ENCODE peak calls at places on chromosome 1, in eight cellular contexts. N is central memory CD8-positive, alpha-beta T cell; X is NCI-H1105; A is NCI-H446 treated with DMSO at 0.1 percent for 48 hours; J is testis; E is IMR-90; F is dermis blood vessel endothelial cell; T is AG10803. U is an unnamed sample.
A peak's percentile ranks its signal among the peaks of the same experiment; 100 is the strongest.

GRCh38 chr1:89978763-89979162 is 16.1 kb upstream of the ZNF326 start:
- DNase-seq in N (no peak), X (no peak), A (no peak), J (no peak), E (peak; percentile 74), F (no peak), T (peak; percentile 52), U (no peak)

GRCh38 chr1:66152034-66152433 is 359.3 kb downstream of the PDE4B start:
- DNase-seq in N (no peak), X (no peak), A (no peak), J (no peak), E (no peak), F (no peak), T (no peak), U (no peak)

GRCh38 chr1:206842851-206843250 is 22.6 kb upstream of the IL20 start:
- DNase-seq in N (no peak), X (peak; percentile 7), A (no peak), J (no peak), E (no peak), F (no peak), T (no peak), U (no peak)

GRCh38 chr1:161021959-161022332 is 994 bp upstream of the F11R start:
- DNase-seq in N (no peak), X (no peak), A (no peak), J (no peak), E (peak; percentile 33), F (no peak), T (no peak), U (no peak)

GRCh38 chr1:31714442-31715096 is 10.8 kb upstream of the COL16A1 start:
- DNase-seq in N (no peak), X (peak; percentile 16), A (no peak), J (peak; percentile 85), E (peak; percentile 49), F (peak; percentile 75), T (peak; percentile 75), U (peak; percentile 68)

GRCh38 chr1:234998174-234998741 is 130.4 kb downstream of the TOMM20 start:
- DNase-seq in N (no peak), X (no peak), A (peak; percentile 45), J (no peak), E (no peak), F (peak; percentile 90), T (peak; percentile 39), U (no peak)

GRCh38 chr1:197733324-197733723 is 42.0 kb downstream of the DENND1B start:
- DNase-seq in N (no peak), X (no peak), A (no peak), J (no peak), E (no peak), F (no peak), T (no peak), U (no peak)

GRCh38 chr1:101239095-101240040 is 2.5 kb downstream of the S1PR1 start:
- DNase-seq in N (peak; percentile 54), X (no peak), A (no peak), J (no peak), E (no peak), F (peak; percentile 64), T (no peak), U (no peak)

GRCh38 chr1:203289281-203289981 is 15.9 kb upstream of the BTG2 start:
- DNase-seq in N (peak; percentile 92), X (no peak), A (no peak), J (peak; percentile 53), E (no peak), F (no peak), T (no peak), U (no peak)

GRCh38 chr1:58896211-58897183 is 112.7 kb upstream of the JUN start:
- DNase-seq in N (no peak), X (no peak), A (no peak), J (peak; percentile 38), E (no peak), F (peak; percentile 53), T (no peak), U (no peak)

GRCh38 chr1:52159033-52159789 is 17.3 kb downstream of the ZFYVE9 start:
- DNase-seq in N (no peak), X (no peak), A (no peak), J (no peak), E (peak; percentile 36), F (peak; percentile 8), T (peak; percentile 48), U (no peak)

GRCh38 chr1:5743435-5744095 is 248.7 kb downstream of the NPHP4 start:
- DNase-seq in N (no peak), X (no peak), A (no peak), J (no peak), E (no peak), F (no peak), T (no peak), U (no peak)

GRCh38 chr1:119712342-119713038 is 756 bp downstream of the PHGDH start:
- DNase-seq in N (no peak), X (peak; percentile 81), A (peak; percentile 77), J (peak; percentile 79), E (peak; percentile 95), F (peak; percentile 39), T (peak; percentile 97), U (peak; percentile 89)

GRCh38 chr1:218591966-218592365 is 246.8 kb downstream of the TGFB2 start:
- DNase-seq in N (no peak), X (no peak), A (no peak), J (no peak), E (no peak), F (peak; percentile 15), T (no peak), U (no peak)

U was measured in fibroblast of gingiva.